ENCODE peak calls at places on chromosomes 2 and 18, in eight cellular contexts. One of them, this sample, is unnamed.

GRCh38 chr18:78922856-78923255 is 56.8 kb upstream of the SALL3 start:
- DNase-seq in H1: no peak
- DNase-seq in upper lobe of left lung: no peak
- DNase-seq in HepG2: no peak
- DNase-seq in spleen: no peak
- DNase-seq in GM12878: no peak
- DNase-seq in transverse colon: no peak
- DNase-seq in HL-60: no peak
- DNase-seq in this sample: peak; percentile 50

GRCh38 chr2:73285162-73285739 is 973 bp upstream of the FBXO41 start:
- DNase-seq in spleen: peak; percentile 87
- DNase-seq in H1: no peak
- DNase-seq in HL-60: peak; percentile 67
- DNase-seq in GM12878: peak; percentile 49
- DNase-seq in upper lobe of left lung: peak; percentile 37
- DNase-seq in HepG2: no peak
- DNase-seq in transverse colon: peak; percentile 31
- DNase-seq in this sample: no peak

GRCh38 chr2:11499081-11499743 is 33.3 kb upstream of the E2F6 start:
- DNase-seq in H1: no peak
- DNase-seq in HL-60: no peak
- DNase-seq in transverse colon: no peak
- DNase-seq in spleen: no peak
- DNase-seq in GM12878: no peak
- DNase-seq in upper lobe of left lung: no peak
- DNase-seq in HepG2: peak; percentile 100
- DNase-seq in this sample: no peak

GRCh38 chr2:217911283-217911965 is 91.4 kb downstream of the TNS1 start:
- DNase-seq in HepG2: no peak
- DNase-seq in GM12878: no peak
- DNase-seq in upper lobe of left lung: no peak
- DNase-seq in transverse colon: no peak
- DNase-seq in spleen: no peak
- DNase-seq in HL-60: no peak
- DNase-seq in H1: no peak
- DNase-seq in this sample: peak; percentile 87

GRCh38 chr2:240347949-240348500 is 87.4 kb upstream of the GPC1 start:
- DNase-seq in spleen: no peak
- DNase-seq in transverse colon: no peak
- DNase-seq in HepG2: no peak
- DNase-seq in H1: no peak
- DNase-seq in HL-60: no peak
- DNase-seq in GM12878: no peak
- DNase-seq in upper lobe of left lung: no peak
- DNase-seq in this sample: peak; percentile 37

GRCh38 chr2:204177977-204178522 is 241.5 kb downstream of the ICOS start:
- DNase-seq in upper lobe of left lung: peak; percentile 25
- DNase-seq in H1: peak; percentile 86
- DNase-seq in spleen: peak; percentile 76
- DNase-seq in transverse colon: peak; percentile 57
- DNase-seq in HepG2: peak; percentile 35
- DNase-seq in GM12878: peak; percentile 1
- DNase-seq in HL-60: no peak
- DNase-seq in this sample: no peak

GRCh38 chr2:218860950-218861381 is 1.4 kb downstream of the WNT6 start:
- DNase-seq in GM12878: no peak
- DNase-seq in H1: peak; percentile 80
- DNase-seq in transverse colon: peak; percentile 34
- DNase-seq in HL-60: no peak
- DNase-seq in HepG2: peak; percentile 78
- DNase-seq in spleen: peak; percentile 62
- DNase-seq in upper lobe of left lung: no peak
- DNase-seq in this sample: peak; percentile 87

GRCh38 chr2:101900375-101900774 is 91.4 kb upstream of the IL1R2 start:
- DNase-seq in HepG2: no peak
- DNase-seq in spleen: no peak
- DNase-seq in HL-60: no peak
- DNase-seq in upper lobe of left lung: no peak
- DNase-seq in H1: no peak
- DNase-seq in transverse colon: no peak
- DNase-seq in GM12878: peak; percentile 71
- DNase-seq in this sample: no peak

GRCh38 chr2:158011055-158011771 is 90.5 kb upstream of the UPP2 start:
- DNase-seq in HepG2: no peak
- DNase-seq in GM12878: no peak
- DNase-seq in upper lobe of left lung: no peak
- DNase-seq in spleen: no peak
- DNase-seq in transverse colon: no peak
- DNase-seq in HL-60: no peak
- DNase-seq in H1: no peak
- DNase-seq in this sample: no peak

GRCh38 chr18:7830468-7830867 is 263.4 kb downstream of the PTPRM start:
- DNase-seq in upper lobe of left lung: no peak
- DNase-seq in H1: no peak
- DNase-seq in GM12878: peak; percentile 32
- DNase-seq in HepG2: no peak
- DNase-seq in transverse colon: no peak
- DNase-seq in spleen: no peak
- DNase-seq in HL-60: no peak
- DNase-seq in this sample: no peak

GRCh38 chr2:193331701-193332100 is 1137.0 kb upstream of the TMEFF2 start:
- DNase-seq in HepG2: no peak
- DNase-seq in spleen: no peak
- DNase-seq in HL-60: no peak
- DNase-seq in GM12878: no peak
- DNase-seq in transverse colon: no peak
- DNase-seq in H1: no peak
- DNase-seq in upper lobe of left lung: no peak
- DNase-seq in this sample: no peak

GRCh38 chr2:124561486-124561885 is 536.4 kb downstream of the CNTNAP5 start:
- DNase-seq in HL-60: no peak
- DNase-seq in H1: no peak
- DNase-seq in upper lobe of left lung: no peak
- DNase-seq in spleen: no peak
- DNase-seq in transverse colon: no peak
- DNase-seq in GM12878: no peak
- DNase-seq in HepG2: no peak
- DNase-seq in this sample: no peak

GRCh38 chr2:171407030-171407707 is 26.6 kb downstream of the METTL8 start:
- DNase-seq in H1: no peak
- DNase-seq in upper lobe of left lung: no peak
- DNase-seq in HepG2: no peak
- DNase-seq in GM12878: peak; percentile 71
- DNase-seq in spleen: no peak
- DNase-seq in HL-60: no peak
- DNase-seq in transverse colon: no peak
- DNase-seq in this sample: no peak

DNA sequence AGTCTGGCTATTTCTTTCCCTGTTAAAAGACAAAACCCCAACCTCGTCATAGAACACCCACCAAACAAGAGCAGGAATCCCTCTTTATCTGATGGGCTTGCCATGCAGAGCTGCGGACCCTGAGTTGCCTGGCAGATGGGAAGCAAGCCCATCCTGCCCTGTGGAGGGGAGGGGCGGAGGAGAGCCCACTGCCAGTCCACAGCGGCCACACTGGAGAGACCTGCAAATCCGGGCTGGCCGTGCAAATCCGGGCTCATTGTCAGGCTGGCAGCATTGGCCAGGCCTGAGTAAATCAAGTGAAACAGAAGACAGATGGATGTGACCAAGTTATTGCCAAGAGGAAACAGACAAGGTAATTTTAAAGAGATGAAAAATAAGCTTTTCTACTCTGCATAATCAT is 22.0 kb downstream of the MYL12B start:
- DNase-seq in transverse colon: no peak
- DNase-seq in H1: no peak
- DNase-seq in HL-60: no peak
- DNase-seq in HepG2: no peak
- DNase-seq in spleen: peak; percentile 79
- DNase-seq in upper lobe of left lung: no peak
- DNase-seq in GM12878: no peak
- DNase-seq in this sample: no peak
- H3K4me3 ChIP-seq in transverse colon: no peak overlapping the region
- H3K4me3 ChIP-seq in H1: no peak overlapping the region
- H3K4me3 ChIP-seq in HL-60: no peak overlapping the region
- H3K4me3 ChIP-seq in HepG2: no peak overlapping the region
- H3K4me3 ChIP-seq in spleen: no peak overlapping the region
- H3K4me3 ChIP-seq in upper lobe of left lung: no peak overlapping the region
- H3K4me3 ChIP-seq in GM12878: no peak overlapping the region
- H3K4me3 ChIP-seq in this sample: no peak overlapping the region

DNA sequence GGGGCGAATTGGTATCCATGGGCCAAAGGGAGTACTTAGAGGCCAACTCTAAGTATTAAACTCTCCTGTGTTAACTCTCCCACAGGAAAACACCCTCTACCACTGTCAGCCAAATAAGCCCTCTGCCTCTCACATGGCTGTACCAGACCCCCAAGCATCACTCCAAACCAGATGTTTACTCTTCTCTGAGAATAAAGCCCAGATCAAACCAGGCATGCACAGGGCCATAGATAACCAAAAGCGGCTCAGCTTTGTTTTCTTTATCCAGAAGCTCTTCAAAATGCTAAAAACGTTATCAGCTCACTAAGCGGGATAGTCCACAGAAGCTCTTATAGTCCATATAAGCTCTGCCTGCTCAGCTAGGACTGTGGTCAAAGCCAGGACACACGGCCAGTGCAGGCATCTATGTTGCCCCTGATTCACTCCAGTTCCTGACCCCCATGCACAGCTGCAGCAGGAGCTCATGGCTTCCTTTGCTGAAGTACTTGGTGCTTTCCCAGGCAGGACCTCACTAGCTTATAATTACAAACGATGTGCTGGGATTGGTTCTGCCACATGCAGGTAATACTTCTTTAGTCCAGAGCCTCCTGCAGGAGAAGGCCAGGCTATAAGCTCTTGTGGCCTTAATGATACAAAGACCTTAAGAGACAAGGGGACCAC is 21.0 kb upstream of the SEMA4C start:
- DNase-seq in transverse colon: no peak
- DNase-seq in upper lobe of left lung: no peak
- DNase-seq in HepG2: no peak
- DNase-seq in H1: no peak
- DNase-seq in spleen: no peak
- DNase-seq in HL-60: no peak
- DNase-seq in GM12878: no peak
- DNase-seq in this sample: no peak
- TF ChIP-seq POLR2AphosphoS5 in transverse colon: no peak
- TF ChIP-seq POLR2AphosphoS5 in upper lobe of left lung: no peak
- TF ChIP-seq POLR2AphosphoS5 in HepG2: no peak
- TF ChIP-seq POLR2AphosphoS5 in H1: no peak
- TF ChIP-seq POLR2AphosphoS5 in spleen: no peak
- TF ChIP-seq POLR2AphosphoS5 in HL-60: no peak
- TF ChIP-seq POLR2AphosphoS5 in GM12878: no peak
- TF ChIP-seq POLR2AphosphoS5 in this sample: no peak

GRCh38 chr2:65064728-65065552 is 8.7 kb downstream of the CEP68 start:
- DNase-seq in transverse colon: peak; percentile 54
- DNase-seq in HL-60: peak; percentile 86
- DNase-seq in spleen: peak; percentile 86
- DNase-seq in upper lobe of left lung: peak; percentile 82
- DNase-seq in H1: no peak
- DNase-seq in GM12878: peak; percentile 86
- DNase-seq in HepG2: peak; percentile 36
- DNase-seq in this sample: peak; percentile 83
- H3K4me3 ChIP-seq in transverse colon: no peak overlapping the region
- H3K4me3 ChIP-seq in HL-60: no peak overlapping the region
- H3K4me3 ChIP-seq in spleen: no peak overlapping the region
- H3K4me3 ChIP-seq in upper lobe of left lung: no peak overlapping the region
- H3K4me3 ChIP-seq in H1: no peak overlapping the region
- H3K4me3 ChIP-seq in GM12878: peak overlapping the region; percentile 35
- H3K4me3 ChIP-seq in HepG2: no peak overlapping the region
- H3K4me3 ChIP-seq in this sample: no peak overlapping the region

DNA sequence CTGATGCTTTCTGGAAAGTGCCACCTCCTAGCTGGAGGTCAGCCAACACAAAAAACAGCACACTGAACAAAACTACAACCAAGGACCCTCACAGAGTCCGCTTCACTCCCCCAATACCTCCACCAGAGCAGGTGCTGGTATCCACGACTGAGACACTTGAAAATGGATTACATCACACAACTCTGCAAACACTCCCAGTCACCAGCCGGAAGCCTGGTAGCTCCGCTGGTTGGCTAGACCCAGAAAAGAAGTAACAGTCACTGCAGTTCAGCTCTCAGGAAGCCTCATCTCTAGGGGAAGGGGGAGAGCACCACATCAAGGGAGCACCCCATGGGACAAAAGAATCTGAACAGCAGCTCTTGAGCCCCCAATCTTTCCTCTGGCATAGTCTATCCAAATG is 175.4 kb downstream of the LCLAT1 start:
- DNase-seq in spleen: no peak
- DNase-seq in GM12878: no peak
- DNase-seq in H1: no peak
- DNase-seq in HepG2: no peak
- DNase-seq in HL-60: no peak
- DNase-seq in transverse colon: no peak
- DNase-seq in upper lobe of left lung: peak; percentile 66
- DNase-seq in this sample: no peak
- TF ChIP-seq POLR2AphosphoS5 in spleen: no peak
- TF ChIP-seq POLR2AphosphoS5 in GM12878: no peak
- TF ChIP-seq POLR2AphosphoS5 in H1: no peak
- TF ChIP-seq POLR2AphosphoS5 in HepG2: no peak
- TF ChIP-seq POLR2AphosphoS5 in HL-60: no peak
- TF ChIP-seq POLR2AphosphoS5 in transverse colon: no peak
- TF ChIP-seq POLR2AphosphoS5 in upper lobe of left lung: no peak
- TF ChIP-seq POLR2AphosphoS5 in this sample: no peak

GRCh38 chr2:111705711-111706323 is 178.2 kb downstream of the ANAPC1 start:
- DNase-seq in HL-60: peak; percentile 50
- DNase-seq in GM12878: peak; percentile 78
- DNase-seq in transverse colon: peak; percentile 54
- DNase-seq in HepG2: peak; percentile 69
- DNase-seq in upper lobe of left lung: no peak
- DNase-seq in spleen: no peak
- DNase-seq in H1: peak; percentile 66
- DNase-seq in this sample: no peak

GRCh38 chr2:111706481-111707001 is 177.5 kb downstream of the ANAPC1 start:
- DNase-seq in H1: no peak
- DNase-seq in GM12878: no peak
- DNase-seq in upper lobe of left lung: no peak
- DNase-seq in HepG2: no peak
- DNase-seq in spleen: no peak
- DNase-seq in HL-60: no peak
- DNase-seq in transverse colon: no peak
- DNase-seq in this sample: no peak

GRCh38 chr2:111703759-111704158 is 180.2 kb downstream of the ANAPC1 start:
- DNase-seq in HL-60: no peak
- DNase-seq in HepG2: no peak
- DNase-seq in spleen: no peak
- DNase-seq in GM12878: no peak
- DNase-seq in upper lobe of left lung: no peak
- DNase-seq in transverse colon: peak; percentile 52
- DNase-seq in H1: no peak
- DNase-seq in this sample: no peak

GRCh38 chr2:111704246-111704645 is 179.7 kb downstream of the ANAPC1 start:
- DNase-seq in spleen: no peak
- DNase-seq in H1: no peak
- DNase-seq in upper lobe of left lung: no peak
- DNase-seq in HL-60: no peak
- DNase-seq in GM12878: no peak
- DNase-seq in transverse colon: no peak
- DNase-seq in HepG2: peak; percentile 28
- DNase-seq in this sample: no peak

DNA sequence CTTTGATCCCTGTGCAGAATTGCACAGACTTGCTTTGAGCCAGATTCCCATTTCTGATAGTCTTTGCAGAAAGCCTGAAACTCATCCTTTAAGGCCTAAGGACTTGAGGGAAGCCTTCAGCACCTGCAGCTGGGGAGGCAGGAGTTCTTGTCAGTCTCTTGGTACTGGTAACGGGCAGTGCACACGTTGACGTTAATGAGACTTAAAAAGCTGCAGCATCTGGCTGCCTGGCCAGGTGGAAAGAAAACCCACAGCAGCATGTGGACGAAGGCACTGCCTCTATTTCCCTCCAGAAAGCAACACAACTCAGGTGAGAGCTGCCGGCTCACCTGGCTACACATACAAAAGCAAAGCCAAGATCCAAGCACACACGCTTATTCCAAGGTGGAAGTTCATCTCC is 178.8 kb downstream of the ANAPC1 start:
- DNase-seq in H1: no peak
- DNase-seq in HL-60: no peak
- DNase-seq in GM12878: no peak
- DNase-seq in HepG2: no peak
- DNase-seq in transverse colon: peak; percentile 54
- DNase-seq in upper lobe of left lung: no peak
- DNase-seq in spleen: no peak
- DNase-seq in this sample: no peak
- H3K4me3 ChIP-seq in H1: no peak overlapping the region
- H3K4me3 ChIP-seq in HL-60: no peak overlapping the region
- H3K4me3 ChIP-seq in GM12878: no peak overlapping the region
- H3K4me3 ChIP-seq in HepG2: no peak overlapping the region
- H3K4me3 ChIP-seq in transverse colon: no peak overlapping the region
- H3K4me3 ChIP-seq in upper lobe of left lung: no peak overlapping the region
- H3K4me3 ChIP-seq in spleen: no peak overlapping the region
- H3K4me3 ChIP-seq in this sample: no peak overlapping the region